ENCODE peak calls at places on chromosomes 16 and 17, in five cellular contexts. One of them, this sample, is unnamed.
A peak's percentile ranks its signal among the peaks of the same experiment; 100 is the strongest.

GRCh38 chr16:87607223-87607622 is 4.9 kb downstream of the JPH3 start:
- DNase-seq in substantia nigra: no peak
- DNase-seq in GM04503: no peak
- DNase-seq in DMS153: no peak
- DNase-seq in CD8-positive, alpha-beta T cell: no peak
- DNase-seq in this sample: no peak

GRCh38 chr17:1999557-2000251 is 25.4 kb downstream of the RTN4RL1 start:
- DNase-seq in DMS153: peak; percentile 73
- DNase-seq in CD8-positive, alpha-beta T cell: no peak
- DNase-seq in substantia nigra: peak; percentile 14
- DNase-seq in GM04503: no peak
- DNase-seq in this sample: peak; percentile 84

GRCh38 chr16:83807710-83808572 is at the start of gene HSBP1:
- DNase-seq in GM04503: peak; percentile 46
- DNase-seq in substantia nigra: peak; percentile 88
- DNase-seq in DMS153: peak; percentile 83
- DNase-seq in CD8-positive, alpha-beta T cell: peak; percentile 94
- DNase-seq in this sample: peak; percentile 92

GRCh38 chr16:88508868-88509748 is 56.0 kb downstream of the ZFPM1 start:
- DNase-seq in CD8-positive, alpha-beta T cell: no peak
- DNase-seq in substantia nigra: no peak
- DNase-seq in DMS153: no peak
- DNase-seq in GM04503: no peak
- DNase-seq in this sample: no peak

GRCh38 chr16:3764409-3764808 is 47.1 kb upstream of the TRAP1 start:
- DNase-seq in CD8-positive, alpha-beta T cell: no peak
- DNase-seq in GM04503: no peak
- DNase-seq in DMS153: no peak
- DNase-seq in substantia nigra: no peak
- DNase-seq in this sample: no peak

GRCh38 chr17:81408049-81408448 is 12.8 kb downstream of the BAHCC1 start:
- DNase-seq in GM04503: no peak
- DNase-seq in substantia nigra: no peak
- DNase-seq in DMS153: no peak
- DNase-seq in CD8-positive, alpha-beta T cell: no peak
- DNase-seq in this sample: no peak

GRCh38 chr17:43953746-43954145 is at the start of gene PYY:
- DNase-seq in DMS153: no peak
- DNase-seq in CD8-positive, alpha-beta T cell: no peak
- DNase-seq in GM04503: no peak
- DNase-seq in substantia nigra: no peak
- DNase-seq in this sample: no peak

GRCh38 chr16:68385371-68385770 is 62.9 kb downstream of the SMPD3 start:
- DNase-seq in CD8-positive, alpha-beta T cell: no peak
- DNase-seq in GM04503: no peak
- DNase-seq in substantia nigra: no peak
- DNase-seq in DMS153: no peak
- DNase-seq in this sample: no peak

GRCh38 chr17:48596000-48596734 is 2.6 kb upstream of the HOXB5 start:
- DNase-seq in substantia nigra: no peak
- DNase-seq in GM04503: no peak
- DNase-seq in CD8-positive, alpha-beta T cell: no peak
- DNase-seq in DMS153: peak; percentile 38
- DNase-seq in this sample: no peak

GRCh38 chr17:44334315-44335181 is 9.9 kb upstream of the SLC25A39 start:
- DNase-seq in GM04503: no peak
- DNase-seq in DMS153: no peak
- DNase-seq in CD8-positive, alpha-beta T cell: no peak
- DNase-seq in substantia nigra: no peak
- DNase-seq in this sample: no peak

GRCh38 chr17:45325810-45326209 is 9.0 kb upstream of the MAP3K14 start:
- DNase-seq in CD8-positive, alpha-beta T cell: no peak
- DNase-seq in substantia nigra: no peak
- DNase-seq in GM04503: no peak
- DNase-seq in DMS153: no peak
- DNase-seq in this sample: no peak

GRCh38 chr16:31488630-31489564 is 6.0 kb downstream of the SLC5A2 start:
- DNase-seq in substantia nigra: no peak
- DNase-seq in CD8-positive, alpha-beta T cell: no peak
- DNase-seq in DMS153: no peak
- DNase-seq in GM04503: no peak
- DNase-seq in this sample: no peak

GRCh38 chr16:85990861-85991301 is 91.9 kb downstream of the IRF8 start:
- DNase-seq in GM04503: no peak
- DNase-seq in CD8-positive, alpha-beta T cell: no peak
- DNase-seq in substantia nigra: no peak
- DNase-seq in DMS153: no peak
- DNase-seq in this sample: no peak

GRCh38 chr17:28527181-28527681 is 21.1 kb downstream of the FOXN1 start:
- DNase-seq in GM04503: no peak
- DNase-seq in DMS153: no peak
- DNase-seq in CD8-positive, alpha-beta T cell: no peak
- DNase-seq in substantia nigra: no peak
- DNase-seq in this sample: no peak

GRCh38 chr17:80901319-80901718 is 90.3 kb upstream of the CHMP6 start:
- DNase-seq in CD8-positive, alpha-beta T cell: no peak
- DNase-seq in DMS153: no peak
- DNase-seq in substantia nigra: no peak
- DNase-seq in GM04503: no peak
- DNase-seq in this sample: no peak

GRCh38 chr17:72254808-72255449 is 134.1 kb downstream of the SOX9 start:
- DNase-seq in GM04503: no peak
- DNase-seq in CD8-positive, alpha-beta T cell: no peak
- DNase-seq in DMS153: peak; percentile 16
- DNase-seq in substantia nigra: no peak
- DNase-seq in this sample: no peak

GRCh38 chr17:39699818-39700147 is at the start of gene ERBB2:
- DNase-seq in DMS153: no peak
- DNase-seq in CD8-positive, alpha-beta T cell: no peak
- DNase-seq in GM04503: peak; percentile 49
- DNase-seq in substantia nigra: no peak
- DNase-seq in this sample: no peak

GRCh38 chr16:29007865-29008593 is 23.2 kb downstream of the LAT start:
- DNase-seq in substantia nigra: no peak
- DNase-seq in GM04503: peak; percentile 58
- DNase-seq in CD8-positive, alpha-beta T cell: peak; percentile 77
- DNase-seq in DMS153: no peak
- DNase-seq in this sample: no peak

GRCh38 chr17:1767358-1767757 is 5.5 kb downstream of the SERPINF1 start:
- DNase-seq in GM04503: no peak
- DNase-seq in substantia nigra: no peak
- DNase-seq in DMS153: no peak
- DNase-seq in CD8-positive, alpha-beta T cell: no peak
- DNase-seq in this sample: no peak

GRCh38 chr17:76598004-76598439 is 12.4 kb upstream of the ST6GALNAC2 start:
- DNase-seq in CD8-positive, alpha-beta T cell: no peak
- DNase-seq in substantia nigra: peak; percentile 31
- DNase-seq in GM04503: no peak
- DNase-seq in DMS153: peak; percentile 87
- DNase-seq in this sample: no peak

GRCh38 chr17:50370052-50370451 is 2.9 kb downstream of the MRPL27 start:
- DNase-seq in DMS153: no peak
- DNase-seq in CD8-positive, alpha-beta T cell: no peak
- DNase-seq in GM04503: no peak
- DNase-seq in substantia nigra: no peak
- DNase-seq in this sample: no peak

GRCh38 chr17:82750241-82750905 is 1.5 kb upstream of the TBCD start:
- DNase-seq in DMS153: no peak
- DNase-seq in GM04503: no peak
- DNase-seq in CD8-positive, alpha-beta T cell: no peak
- DNase-seq in substantia nigra: no peak
- DNase-seq in this sample: no peak

GRCh38 chr17:81043725-81044427 is 8.9 kb downstream of the BAIAP2 start:
- DNase-seq in substantia nigra: no peak
- DNase-seq in DMS153: no peak
- DNase-seq in GM04503: no peak
- DNase-seq in CD8-positive, alpha-beta T cell: no peak
- DNase-seq in this sample: no peak

GRCh38 chr16:54140057-54140787 is 146.4 kb downstream of the IRX3 start:
- DNase-seq in GM04503: no peak
- DNase-seq in CD8-positive, alpha-beta T cell: no peak
- DNase-seq in substantia nigra: no peak
- DNase-seq in DMS153: no peak
- DNase-seq in this sample: no peak

GRCh38 chr16:81517630-81518438 is 73.2 kb downstream of the CMIP start:
- DNase-seq in GM04503: peak; percentile 37
- DNase-seq in substantia nigra: no peak
- DNase-seq in DMS153: no peak
- DNase-seq in CD8-positive, alpha-beta T cell: no peak
- DNase-seq in this sample: no peak

This sample was measured in cerebellum.